ENCODE peak calls at places on chromosomes 13 and 19, in five cellular contexts. One of them, this sample, is unnamed.

GRCh38 chr19:16849168-16849567 is 20.0 kb downstream of the SIN3B start:
- DNase-seq in HepG2: no peak
- DNase-seq in K562: no peak
- DNase-seq in esophagus muscularis mucosa: no peak
- DNase-seq in prostate gland: no peak
- DNase-seq in this sample: peak

GRCh38 chr13:77475345-77476084 is 60.0 kb upstream of the SCEL start:
- DNase-seq in esophagus muscularis mucosa: no peak
- DNase-seq in HepG2: no peak
- DNase-seq in K562: no peak
- DNase-seq in prostate gland: no peak
- DNase-seq in this sample: no peak

GRCh38 chr13:52850396-52851152 is 2.1 kb upstream of the PCDH8 start:
- DNase-seq in K562: peak
- DNase-seq in prostate gland: no peak
- DNase-seq in HepG2: peak
- DNase-seq in esophagus muscularis mucosa: no peak
- DNase-seq in this sample: no peak

GRCh38 chr19:56103027-56103614 is 18.0 kb downstream of the ZNF787 start:
- DNase-seq in K562: no peak
- DNase-seq in HepG2: no peak
- DNase-seq in prostate gland: no peak
- DNase-seq in esophagus muscularis mucosa: no peak
- DNase-seq in this sample: no peak

GRCh38 chr13:101868585-101869469 is 416.4 kb downstream of the ITGBL1 start:
- DNase-seq in HepG2: no peak
- DNase-seq in esophagus muscularis mucosa: no peak
- DNase-seq in prostate gland: no peak
- DNase-seq in K562: no peak
- DNase-seq in this sample: no peak

GRCh38 chr13:76106763-76107162 is 470.6 kb downstream of the LMO7 start:
- DNase-seq in prostate gland: no peak
- DNase-seq in K562: no peak
- DNase-seq in HepG2: no peak
- DNase-seq in esophagus muscularis mucosa: no peak
- DNase-seq in this sample: no peak

GRCh38 chr13:81326913-81327312 is 986.0 kb upstream of the SPRY2 start:
- DNase-seq in HepG2: no peak
- DNase-seq in prostate gland: no peak
- DNase-seq in esophagus muscularis mucosa: no peak
- DNase-seq in K562: no peak
- DNase-seq in this sample: no peak

GRCh38 chr13:50129923-50130685 is 114.9 kb downstream of the KCNRG start:
- DNase-seq in esophagus muscularis mucosa: peak
- DNase-seq in HepG2: no peak
- DNase-seq in prostate gland: no peak
- DNase-seq in K562: no peak
- DNase-seq in this sample: no peak

GRCh38 chr13:71039440-71039839 is 827.6 kb downstream of the DACH1 start:
- DNase-seq in HepG2: no peak
- DNase-seq in esophagus muscularis mucosa: no peak
- DNase-seq in prostate gland: no peak
- DNase-seq in K562: no peak
- DNase-seq in this sample: no peak

GRCh38 chr13:37700887-37701286 is 102.3 kb upstream of the POSTN start:
- DNase-seq in HepG2: no peak
- DNase-seq in K562: no peak
- DNase-seq in esophagus muscularis mucosa: no peak
- DNase-seq in prostate gland: no peak
- DNase-seq in this sample: no peak

GRCh38 chr13:37690361-37690760 is 91.8 kb upstream of the POSTN start:
- DNase-seq in K562: no peak
- DNase-seq in esophagus muscularis mucosa: no peak
- DNase-seq in prostate gland: no peak
- DNase-seq in HepG2: no peak
- DNase-seq in this sample: no peak

DNA sequence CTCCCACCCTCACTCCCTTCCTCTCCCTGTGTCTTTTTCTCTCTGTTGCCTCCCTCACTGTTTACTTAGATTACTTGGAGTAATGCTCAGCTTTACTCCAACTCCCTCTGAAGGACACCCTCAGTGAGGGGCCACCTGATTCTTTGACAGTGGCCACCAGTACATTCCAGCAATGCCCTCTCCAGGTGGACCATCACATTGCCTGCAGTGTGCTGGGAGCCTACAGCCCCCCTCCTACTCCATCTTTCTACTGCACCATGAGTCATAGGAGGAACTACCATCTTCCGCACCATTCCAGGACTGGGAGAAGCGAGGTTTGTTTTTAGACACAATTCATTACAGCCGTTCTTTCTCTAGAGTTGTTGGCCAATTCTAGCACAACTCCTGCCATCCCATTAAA is 96.6 kb upstream of the POSTN start:
- DNase-seq in K562: no peak
- DNase-seq in prostate gland: no peak
- DNase-seq in esophagus muscularis mucosa: no peak
- DNase-seq in HepG2: no peak
- DNase-seq in this sample: no peak
- TF ChIP-seq POLR2AphosphoS5 in K562: no peak
- TF ChIP-seq POLR2AphosphoS5 in prostate gland: no peak
- TF ChIP-seq POLR2AphosphoS5 in esophagus muscularis mucosa: no peak
- TF ChIP-seq POLR2AphosphoS5 in HepG2: no peak
- TF ChIP-seq POLR2AphosphoS5 in this sample: no peak

GRCh38 chr13:45393941-45394570 is 24.1 kb downstream of the SLC25A30 start:
- DNase-seq in HepG2: peak
- DNase-seq in K562: peak
- DNase-seq in esophagus muscularis mucosa: no peak
- DNase-seq in prostate gland: peak
- DNase-seq in this sample: no peak
- TF ChIP-seq CTCF in HepG2: peak
- TF ChIP-seq CTCF in K562: peak
- TF ChIP-seq CTCF in esophagus muscularis mucosa: peak
- TF ChIP-seq CTCF in prostate gland: peak
- TF ChIP-seq CTCF in this sample: peak

DNA sequence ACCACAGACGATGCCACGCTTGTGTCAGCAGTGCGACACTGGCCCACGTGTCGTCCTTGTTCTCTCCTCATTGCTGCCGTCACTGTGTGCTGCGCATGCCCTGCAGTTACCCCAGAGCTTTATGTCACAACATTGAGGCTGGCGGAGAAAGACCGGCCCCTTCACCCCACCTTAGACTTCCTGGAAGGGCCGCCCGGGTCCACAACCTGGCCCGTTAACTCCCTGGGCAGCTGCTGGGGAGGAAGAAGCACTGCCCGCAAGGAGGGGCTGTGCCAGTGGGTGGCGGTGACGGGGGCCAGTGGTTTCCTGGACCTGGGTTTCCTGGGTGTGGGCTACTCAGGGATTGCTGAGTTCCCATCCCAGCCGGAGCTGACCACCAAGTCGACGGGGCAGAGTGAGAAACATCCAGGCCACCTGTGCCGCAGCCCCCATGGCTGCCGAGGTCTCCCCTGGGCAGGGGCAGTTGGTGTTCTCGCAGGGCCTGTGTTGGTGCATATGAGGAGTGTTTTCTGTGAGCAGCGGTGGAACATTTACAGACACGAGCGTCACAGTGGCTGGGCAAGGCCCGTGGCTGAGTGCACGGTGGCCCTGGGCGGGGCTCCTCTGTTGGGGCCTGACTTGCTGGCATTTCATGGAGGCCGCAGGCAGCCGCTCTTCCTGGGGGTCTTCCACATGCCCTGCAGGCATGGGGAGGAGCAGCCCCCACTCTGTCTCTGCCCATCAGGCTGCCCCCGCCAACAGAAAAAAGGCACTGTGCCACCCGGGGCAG is 23.1 kb downstream of the TFDP1 start:
- DNase-seq in HepG2: no peak
- DNase-seq in K562: no peak
- DNase-seq in prostate gland: no peak
- DNase-seq in esophagus muscularis mucosa: no peak
- DNase-seq in this sample: no peak
- TF ChIP-seq POLR2AphosphoS5 in HepG2: no peak
- TF ChIP-seq POLR2AphosphoS5 in K562: no peak
- TF ChIP-seq POLR2AphosphoS5 in prostate gland: no peak
- TF ChIP-seq POLR2AphosphoS5 in esophagus muscularis mucosa: no peak
- TF ChIP-seq POLR2AphosphoS5 in this sample: no peak

DNA sequence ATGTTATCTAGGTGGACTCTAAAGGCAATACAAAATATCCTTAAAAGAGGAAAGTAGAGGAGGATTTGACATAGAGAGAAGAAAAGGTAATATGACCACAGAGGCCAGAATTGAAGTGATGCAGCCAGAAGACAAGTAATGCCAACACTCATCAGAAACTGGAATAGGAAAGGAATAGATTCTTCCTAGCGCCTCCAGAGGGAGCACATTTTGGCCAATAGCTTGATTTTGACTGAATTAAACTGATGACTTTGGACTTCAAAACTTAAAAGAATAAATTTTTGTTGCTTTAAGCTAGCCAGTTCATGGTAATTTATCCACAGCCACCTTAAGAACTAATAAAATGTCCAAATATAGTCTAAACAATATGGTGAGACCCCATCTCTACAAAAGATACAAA is 1921.9 kb downstream of the OLFM4 start:
- DNase-seq in esophagus muscularis mucosa: no peak
- DNase-seq in K562: no peak
- DNase-seq in prostate gland: no peak
- DNase-seq in HepG2: no peak
- DNase-seq in this sample: no peak
- TF ChIP-seq CTCF in esophagus muscularis mucosa: no peak
- TF ChIP-seq CTCF in K562: no peak
- TF ChIP-seq CTCF in prostate gland: no peak
- TF ChIP-seq CTCF in HepG2: no peak
- TF ChIP-seq CTCF in this sample: no peak

GRCh38 chr19:6233051-6233826 is 46.5 kb downstream of the MLLT1 start:
- DNase-seq in esophagus muscularis mucosa: no peak
- DNase-seq in K562: no peak
- DNase-seq in HepG2: no peak
- DNase-seq in prostate gland: peak
- DNase-seq in this sample: no peak

GRCh38 chr19:6235031-6235951 is 44.5 kb downstream of the MLLT1 start:
- DNase-seq in K562: no peak
- DNase-seq in HepG2: no peak
- DNase-seq in prostate gland: no peak
- DNase-seq in esophagus muscularis mucosa: no peak
- DNase-seq in this sample: no peak

GRCh38 chr19:6232567-6232966 is 47.2 kb downstream of the MLLT1 start:
- DNase-seq in esophagus muscularis mucosa: no peak
- DNase-seq in prostate gland: no peak
- DNase-seq in HepG2: no peak
- DNase-seq in K562: no peak
- DNase-seq in this sample: no peak

GRCh38 chr19:6234527-6234926 is 45.2 kb downstream of the MLLT1 start:
- DNase-seq in esophagus muscularis mucosa: no peak
- DNase-seq in prostate gland: no peak
- DNase-seq in K562: no peak
- DNase-seq in HepG2: no peak
- DNase-seq in this sample: no peak

DNA sequence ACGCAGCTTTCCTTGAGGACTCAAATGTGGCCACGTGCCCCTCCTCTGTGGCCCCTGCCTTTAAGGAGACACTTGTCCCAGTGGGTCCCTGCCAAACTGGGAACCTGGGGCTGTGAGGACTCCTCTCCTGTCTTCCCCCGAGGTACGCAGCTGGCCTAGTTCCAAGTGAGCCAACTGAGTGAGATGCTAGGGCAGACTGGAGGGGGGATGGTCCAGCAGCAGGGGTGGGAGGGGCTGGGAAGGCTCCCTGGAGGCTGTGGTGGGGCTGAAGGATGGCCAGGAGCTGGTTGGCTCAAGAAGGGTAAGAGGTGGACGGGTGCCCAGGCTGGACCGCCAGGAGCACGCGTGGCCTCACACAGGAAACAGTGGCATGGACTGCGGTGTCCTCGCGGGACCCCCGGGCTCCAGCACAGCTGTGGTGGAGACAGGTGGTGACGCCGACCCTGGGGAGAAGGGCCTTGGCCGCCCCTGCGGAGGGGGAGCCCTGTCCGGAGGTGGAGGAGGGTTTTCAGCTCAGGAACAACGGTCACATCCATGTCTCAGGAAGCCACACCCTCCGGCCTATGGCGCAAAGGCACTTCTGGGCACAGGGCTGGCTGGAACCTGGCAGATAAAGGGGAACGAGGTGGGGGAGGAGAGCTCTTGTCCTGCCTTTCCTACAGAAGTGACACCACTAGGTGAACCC is 45.8 kb downstream of the MLLT1 start:
- DNase-seq in esophagus muscularis mucosa: no peak
- DNase-seq in HepG2: no peak
- DNase-seq in prostate gland: no peak
- DNase-seq in K562: peak
- DNase-seq in this sample: no peak
- TF ChIP-seq POLR2AphosphoS5 in esophagus muscularis mucosa: peak
- TF ChIP-seq POLR2AphosphoS5 in HepG2: no peak
- TF ChIP-seq POLR2AphosphoS5 in prostate gland: no peak
- TF ChIP-seq POLR2AphosphoS5 in K562: no peak
- TF ChIP-seq POLR2AphosphoS5 in this sample: no peak

GRCh38 chr13:97798171-97798821 is 155.2 kb upstream of the IPO5 start:
- DNase-seq in HepG2: no peak
- DNase-seq in K562: no peak
- DNase-seq in esophagus muscularis mucosa: no peak
- DNase-seq in prostate gland: no peak
- DNase-seq in this sample: no peak
- TF ChIP-seq CTCF in HepG2: no peak
- TF ChIP-seq CTCF in K562: no peak
- TF ChIP-seq CTCF in esophagus muscularis mucosa: no peak
- TF ChIP-seq CTCF in prostate gland: no peak
- TF ChIP-seq CTCF in this sample: no peak

DNA sequence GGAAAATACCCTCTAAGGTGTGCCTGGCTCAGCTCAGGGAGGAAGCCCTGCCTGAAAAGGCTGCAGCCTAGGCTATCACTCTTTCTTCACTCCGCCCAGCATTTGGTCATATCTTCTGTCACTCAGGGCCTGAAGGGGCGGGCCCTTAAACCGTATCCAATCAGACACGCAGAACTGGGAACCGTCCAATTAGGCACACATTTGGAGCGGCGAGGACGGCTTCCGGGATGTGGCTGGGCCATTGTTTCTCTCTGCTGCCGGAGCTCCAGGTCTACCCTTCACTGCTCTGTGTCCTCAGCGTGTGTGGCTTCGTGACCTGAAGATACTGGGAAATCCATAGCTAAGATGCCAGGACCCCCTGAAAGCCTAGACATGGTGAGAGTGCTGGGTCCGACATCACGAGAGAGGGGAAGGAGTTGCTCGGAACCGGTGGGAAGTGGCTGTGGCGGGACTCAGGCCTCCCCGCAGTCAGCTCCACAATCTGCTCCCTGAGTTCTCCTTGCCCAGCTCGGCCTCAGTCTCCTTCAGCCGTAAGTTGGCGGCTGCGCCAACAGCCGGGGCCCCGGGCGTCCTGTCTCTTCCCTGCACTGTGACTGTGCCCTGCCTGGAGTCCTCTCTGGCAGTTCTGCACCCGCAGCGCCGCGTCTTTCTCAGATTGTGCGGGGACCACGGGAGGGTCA is at the start of gene ZNF493:
- DNase-seq in HepG2: peak
- DNase-seq in esophagus muscularis mucosa: peak
- DNase-seq in K562: peak
- DNase-seq in prostate gland: peak
- DNase-seq in this sample: peak
- TF ChIP-seq POLR2AphosphoS5 in HepG2: peak
- TF ChIP-seq POLR2AphosphoS5 in esophagus muscularis mucosa: peak
- TF ChIP-seq POLR2AphosphoS5 in K562: peak
- TF ChIP-seq POLR2AphosphoS5 in prostate gland: peak
- TF ChIP-seq POLR2AphosphoS5 in this sample: peak

GRCh38 chr13:99450416-99450815 is 50.9 kb upstream of the TM9SF2 start:
- DNase-seq in K562: no peak
- DNase-seq in HepG2: no peak
- DNase-seq in esophagus muscularis mucosa: no peak
- DNase-seq in prostate gland: no peak
- DNase-seq in this sample: no peak
- TF ChIP-seq CTCF in K562: no peak
- TF ChIP-seq CTCF in HepG2: no peak
- TF ChIP-seq CTCF in esophagus muscularis mucosa: no peak
- TF ChIP-seq CTCF in prostate gland: no peak
- TF ChIP-seq CTCF in this sample: no peak

GRCh38 chr19:2168619-2169424 is 5.1 kb downstream of the DOT1L start:
- DNase-seq in prostate gland: peak
- DNase-seq in K562: peak
- DNase-seq in esophagus muscularis mucosa: peak
- DNase-seq in HepG2: peak
- DNase-seq in this sample: peak
- TF ChIP-seq POLR2AphosphoS5 in prostate gland: peak
- TF ChIP-seq POLR2AphosphoS5 in K562: peak
- TF ChIP-seq POLR2AphosphoS5 in esophagus muscularis mucosa: peak
- TF ChIP-seq POLR2AphosphoS5 in HepG2: peak
- TF ChIP-seq POLR2AphosphoS5 in this sample: peak